ENCODE peak calls at places on chromosome 3, in six cellular contexts. O is fibroblast of lung, I is endodermal cell, N is HFF-Myc, P is sigmoid colon, Q is prostate gland. J is an unnamed sample.

GRCh38 chr3:18507333-18507732 is 82.2 kb upstream of the SATB1 start:
- DNase-seq in P (no peak), I (no peak), O (no peak), Q (no peak), N (no peak), J (no peak)

GRCh38 chr3:113205481-113205880 is 5.9 kb upstream of the BOC start:
- DNase-seq in Q (no peak), I (no peak), N (no peak), P (no peak), O (no peak), J (no peak)

GRCh38 chr3:27345493-27345892 is 23.7 kb downstream of the NEK10 start:
- DNase-seq in O (no peak), P (no peak), Q (peak; percentile 18), I (no peak), N (no peak), J (no peak)

GRCh38 chr3:135965129-135965505 is 411 bp upstream of the PPP2R3A start:
- DNase-seq in P (no peak), O (no peak), N (no peak), I (no peak), Q (no peak), J (no peak)

GRCh38 chr3:165339753-165340152 is 143.6 kb upstream of the SLITRK3 start:
- DNase-seq in Q (no peak), P (no peak), I (no peak), O (peak; percentile 71), N (no peak), J (peak; percentile 1)

GRCh38 chr3:18288243-18288642 is 136.9 kb downstream of the SATB1 start:
- DNase-seq in N (no peak), O (no peak), Q (no peak), I (no peak), P (no peak), J (no peak)

GRCh38 chr3:35296533-35296932 is 342.8 kb upstream of the ARPP21 start:
- DNase-seq in N (no peak), Q (no peak), O (no peak), P (no peak), I (no peak), J (no peak)

GRCh38 chr3:115876860-115877646 is 253.7 kb downstream of the GAP43 start:
- DNase-seq in P (no peak), N (no peak), I (no peak), Q (peak; percentile 33), O (peak; percentile 2), J (no peak)

GRCh38 chr3:107512108-107512507 is 10.7 kb upstream of the BBX start:
- DNase-seq in Q (no peak), P (no peak), I (peak; percentile 47), O (no peak), N (no peak), J (no peak)

GRCh38 chr3:64291345-64291744 is 66.1 kb upstream of the PRICKLE2 start:
- DNase-seq in N (peak; percentile 52), Q (no peak), O (peak; percentile 96), I (no peak), P (peak; percentile 83), J (peak; percentile 80)

GRCh38 chr3:65303431-65303830 is 615.6 kb upstream of the ADAMTS9 start:
- DNase-seq in Q (no peak), P (no peak), O (no peak), I (no peak), N (no peak), J (no peak)

GRCh38 chr3:171606151-171606751 is 146.0 kb upstream of the TNIK start:
- DNase-seq in P (no peak), O (peak; percentile 8), N (no peak), Q (no peak), I (no peak), J (no peak)

GRCh38 chr3:63876260-63876659 is 12.6 kb downstream of the ATXN7 start:
- DNase-seq in I (no peak), N (no peak), O (no peak), Q (no peak), P (no peak), J (no peak)

GRCh38 chr3:134693804-134694203 is 43.0 kb upstream of the KY start:
- DNase-seq in O (no peak), I (no peak), N (no peak), P (no peak), Q (no peak), J (no peak)

GRCh38 chr3:43260412-43260811 is 25.9 kb upstream of the SNRK start:
- DNase-seq in N (no peak), Q (no peak), I (no peak), P (no peak), O (no peak), J (no peak)

GRCh38 chr3:21484323-21485154 is 266.5 kb downstream of the ZNF385D start:
- DNase-seq in N (peak; percentile 52), Q (peak; percentile 8), P (no peak), O (peak; percentile 83), I (peak; percentile 93), J (peak; percentile 27)

DNA sequence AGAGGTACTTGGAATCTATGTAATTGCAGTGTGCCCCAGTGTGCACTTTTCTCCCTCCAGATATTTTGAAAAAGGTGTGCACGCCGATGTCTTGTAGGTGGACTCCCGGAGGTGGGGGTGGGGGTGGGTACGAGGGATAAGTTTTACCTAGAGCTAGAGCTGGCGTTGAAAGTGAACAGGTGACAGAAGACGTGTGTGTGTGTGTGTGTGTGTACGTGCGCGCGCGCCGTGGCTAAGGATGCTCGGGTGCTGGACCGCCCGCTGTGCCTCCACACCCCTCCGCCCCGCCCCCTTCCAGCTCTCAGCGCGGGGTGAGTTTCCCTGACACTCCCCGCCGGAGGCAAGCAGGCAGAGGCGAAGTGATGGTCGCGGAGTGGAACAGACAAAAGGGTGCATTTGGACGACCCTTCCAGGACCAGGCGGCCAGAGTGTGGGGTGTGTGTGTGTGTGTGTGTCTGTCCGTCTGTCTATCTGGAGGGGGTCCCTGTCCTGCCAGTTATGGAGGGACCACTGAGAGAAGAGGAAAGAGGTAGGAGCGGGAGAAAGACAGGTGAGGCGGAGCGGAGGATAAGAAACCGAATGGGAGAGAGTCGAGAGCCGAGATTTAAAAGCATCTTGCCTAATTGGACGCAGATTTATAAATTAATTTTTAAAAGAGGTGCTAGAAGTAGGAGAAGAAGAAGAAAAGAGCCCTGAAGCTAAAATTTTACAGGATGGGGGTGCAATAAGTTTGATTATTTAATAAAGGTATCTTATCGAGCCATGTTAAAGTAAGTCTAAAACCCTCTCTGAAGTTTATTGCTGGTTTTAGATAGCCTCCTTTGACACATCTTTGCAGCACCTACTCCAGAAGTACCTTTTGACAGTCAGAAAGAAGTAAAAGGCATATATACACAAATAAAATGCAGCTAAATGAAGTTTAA is 335.8 kb upstream of the THRB start:
- DNase-seq in I (peak; percentile 58), P (peak; percentile 68), O (no peak), Q (no peak), N (no peak), J (no peak)
- H3K4me3 ChIP-seq in I (peak overlapping the region; percentile 81), P (peak overlapping the region; percentile 60), O (no peak overlapping the region), Q (peak overlapping the region; percentile 51), N (no peak overlapping the region), J (peak overlapping the region; percentile 55)

DNA sequence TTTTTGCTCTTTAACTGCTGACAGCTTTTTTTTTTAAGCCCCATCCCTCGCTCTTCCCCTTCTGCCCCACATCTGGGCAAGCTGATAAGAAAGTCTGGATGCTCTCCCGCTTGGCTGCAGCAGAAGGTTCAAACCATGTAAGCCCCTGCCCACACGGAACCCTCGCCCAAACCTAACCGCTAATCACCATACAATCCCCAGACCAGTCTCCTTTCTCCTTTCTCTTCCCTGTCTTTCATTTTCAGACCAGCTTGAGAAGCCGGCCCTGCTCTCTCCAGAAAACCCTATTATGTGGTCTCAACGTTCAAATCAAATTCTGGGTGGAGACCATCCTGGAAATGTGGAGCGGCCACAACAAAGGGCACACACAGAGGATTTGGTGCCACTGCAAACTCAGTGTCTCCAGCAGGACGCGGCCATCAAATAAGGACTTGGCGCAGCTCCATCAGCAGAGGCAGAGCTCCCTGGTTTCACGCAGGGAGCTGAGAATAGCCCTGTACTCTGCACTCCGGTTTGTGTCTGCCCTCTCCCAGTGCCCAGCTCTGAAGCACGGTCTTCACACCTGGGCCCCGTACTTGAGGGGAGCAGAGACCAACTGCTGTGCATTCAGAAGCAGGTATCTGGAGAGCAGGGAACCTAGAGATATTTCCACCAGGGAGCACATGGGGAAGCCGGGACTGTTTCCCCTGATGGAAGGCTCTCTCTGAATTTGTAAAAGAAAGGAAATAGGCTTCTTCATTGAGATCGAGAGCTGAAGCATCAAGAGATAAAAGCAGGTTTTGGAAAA is 92.6 kb downstream of the XXYLT1 start:
- DNase-seq in O (no peak), I (peak; percentile 46), Q (no peak), P (peak; percentile 14), N (no peak), J (no peak)
- TF ChIP-seq CTCF in O (no peak), I (no peak), Q (no peak), P (no peak), N (no peak), J (no peak)

GRCh38 chr3:14525685-14526631 is 14.2 kb downstream of the GRIP2 start:
- DNase-seq in O (peak; percentile 5), Q (no peak), N (no peak), P (peak; percentile 68), I (peak; percentile 81), J (no peak)

GRCh38 chr3:14524311-14524711 is 15.8 kb downstream of the GRIP2 start:
- DNase-seq in P (peak; percentile 59), N (no peak), I (no peak), O (no peak), Q (no peak), J (no peak)

GRCh38 chr3:14522768-14523167 is 17.4 kb downstream of the GRIP2 start:
- DNase-seq in Q (no peak), N (no peak), O (no peak), P (peak; percentile 40), I (peak; percentile 41), J (no peak)

GRCh38 chr3:14523792-14524191 is 16.4 kb downstream of the GRIP2 start:
- DNase-seq in P (peak; percentile 39), O (peak; percentile 14), N (peak; percentile 39), Q (no peak), I (peak; percentile 33), J (no peak)

GRCh38 chr3:14524920-14525660 is 15.1 kb downstream of the GRIP2 start:
- DNase-seq in I (peak; percentile 42), O (no peak), P (peak; percentile 56), Q (no peak), N (no peak), J (no peak)
- H3K4me3 ChIP-seq in I (no peak overlapping the region), O (no peak overlapping the region), P (peak overlapping the region; percentile 20), Q (peak overlapping the region; percentile 6), N (no peak overlapping the region), J (no peak overlapping the region)

GRCh38 chr3:42189746-42190145 is 76.2 kb downstream of the CCK start:
- DNase-seq in I (no peak), P (no peak), Q (no peak), O (peak; percentile 21), N (no peak), J (no peak)

GRCh38 chr3:42189071-42189470 is 76.9 kb downstream of the CCK start:
- DNase-seq in I (no peak), P (peak; percentile 38), O (no peak), Q (no peak), N (no peak), J (no peak)

GRCh38 chr3:42192334-42193200 is 73.4 kb downstream of the CCK start:
- DNase-seq in N (no peak), O (no peak), I (no peak), P (no peak), Q (no peak), J (no peak)

GRCh38 chr3:42190701-42191442 is 75.1 kb downstream of the CCK start:
- DNase-seq in Q (peak; percentile 82), N (peak; percentile 62), O (peak; percentile 67), P (peak; percentile 77), I (peak; percentile 93), J (no peak)

DNA sequence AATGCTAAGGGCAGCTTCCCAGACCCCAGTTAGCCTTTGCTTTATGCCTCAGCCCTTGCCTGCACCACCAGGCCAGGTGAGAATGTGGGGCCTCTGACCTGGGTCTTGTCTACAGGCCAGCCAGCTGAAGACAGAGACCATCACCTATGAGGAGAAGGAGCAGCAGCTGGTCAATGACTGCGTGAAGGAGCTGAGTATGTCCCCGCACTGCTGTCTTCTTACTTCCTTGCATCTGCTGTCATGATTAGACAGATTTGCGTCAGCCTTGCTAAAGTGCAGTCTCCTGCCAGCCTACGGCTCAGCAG is 74.6 kb downstream of the CCK start:
- DNase-seq in O (no peak), Q (no peak), N (no peak), P (no peak), I (no peak), J (no peak)
- TF ChIP-seq CTCF in O (no peak), Q (no peak), N (no peak), P (peak; percentile 4), I (peak; percentile 52), J (no peak)

J was measured in epithelial cell of proximal tubule.